ENCODE peak calls at places on chromosomes 7 and 10, in eight cellular contexts. A is glomerular endothelial cell, B is ovary, M is NCI-H2081, C is caudate nucleus, H is Right ventricle myocardium superior, R is Calu3, E is T-helper 9 cell. D is an unnamed sample.
A peak's percentile ranks its signal among the peaks of the same experiment; 100 is the strongest.

GRCh38 chr7:93430917-93431588 is 143.5 kb downstream of the CALCR start:
- DNase-seq in A (no peak), B (no peak), M (no peak), C (no peak), H (no peak), R (no peak), E (no peak), D (no peak)

GRCh38 chr10:77592946-77593636 is 44.5 kb downstream of the KCNMA1 start:
- DNase-seq in A (no peak), B (no peak), M (no peak), C (no peak), H (no peak), R (no peak), E (no peak), D (no peak)

GRCh38 chr10:119634219-119634544 is 17.0 kb upstream of the BAG3 start:
- DNase-seq in A (no peak), B (no peak), M (no peak), C (no peak), H (peak; percentile 52), R (no peak), E (no peak), D (no peak)

GRCh38 chr7:151139071-151139521 is 28.4 kb downstream of the GBX1 start:
- DNase-seq in A (no peak), B (no peak), M (no peak), C (no peak), H (peak; percentile 26), R (no peak), E (no peak), D (no peak)

GRCh38 chr7:42065942-42066341 is 171.1 kb downstream of the GLI3 start:
- DNase-seq in A (no peak), B (no peak), M (no peak), C (no peak), H (no peak), R (no peak), E (no peak), D (no peak)

GRCh38 chr10:110568055-110568735 is 700 bp downstream of the SMC3 start:
- DNase-seq in A (no peak), B (no peak), M (peak; percentile 36), C (no peak), H (peak; percentile 46), R (no peak), E (peak; percentile 42), D (peak; percentile 76)

GRCh38 chr10:43040482-43041256 is 36.2 kb upstream of the RET start:
- DNase-seq in A (no peak), B (no peak), M (no peak), C (no peak), H (no peak), R (no peak), E (no peak), D (no peak)

GRCh38 chr7:131111081-131111576 is 216.5 kb upstream of the MKLN1 start:
- DNase-seq in A (peak; percentile 90), B (no peak), M (peak; percentile 74), C (no peak), H (no peak), R (peak; percentile 27), E (no peak), D (no peak)

GRCh38 chr7:22979861-22980260 is 34.1 kb downstream of the HYCC1 start:
- DNase-seq in A (no peak), B (no peak), M (no peak), C (no peak), H (no peak), R (no peak), E (no peak), D (no peak)

GRCh38 chr10:112615269-112615668 is 168.3 kb downstream of the VTI1A start:
- DNase-seq in A (no peak), B (no peak), M (no peak), C (no peak), H (no peak), R (no peak), E (no peak), D (no peak)

GRCh38 chr7:120337308-120337907 is 64.4 kb downstream of the KCND2 start:
- DNase-seq in A (no peak), B (no peak), M (peak; percentile 21), C (no peak), H (no peak), R (peak; percentile 18), E (no peak), D (no peak)

GRCh38 chr7:35551682-35552081 is 143.3 kb downstream of the HERPUD2 start:
- DNase-seq in A (no peak), B (no peak), M (no peak), C (no peak), H (no peak), R (no peak), E (no peak), D (no peak)

GRCh38 chr10:116053910-116054309 is 219.1 kb downstream of the GFRA1 start:
- DNase-seq in A (no peak), B (no peak), M (no peak), C (no peak), H (no peak), R (no peak), E (no peak), D (no peak)

GRCh38 chr7:79282882-79283602 is 170.4 kb downstream of the MAGI2 start:
- DNase-seq in A (peak; percentile 77), B (no peak), M (no peak), C (no peak), H (no peak), R (no peak), E (no peak), D (no peak)

GRCh38 chr7:149287622-149288021 is 25.6 kb downstream of the ZNF783 start:
- DNase-seq in A (no peak), B (no peak), M (no peak), C (no peak), H (no peak), R (no peak), E (no peak), D (no peak)

GRCh38 chr7:29296421-29296820 is 101.8 kb downstream of the CHN2 start:
- DNase-seq in A (no peak), B (no peak), M (no peak), C (no peak), H (no peak), R (no peak), E (no peak), D (no peak)

GRCh38 chr7:57198801-57199200 is 66.6 kb upstream of the ZNF479 start:
- DNase-seq in A (no peak), B (no peak), M (no peak), C (no peak), H (no peak), R (no peak), E (no peak), D (no peak)

GRCh38 chr10:11934262-11934661 is 108.3 kb downstream of the UPF2 start:
- DNase-seq in A (no peak), B (no peak), M (no peak), C (no peak), H (no peak), R (no peak), E (no peak), D (no peak)

GRCh38 chr10:73865459-73866442 is 8.6 kb downstream of the CAMK2G start:
- DNase-seq in A (no peak), B (no peak), M (no peak), C (no peak), H (peak; percentile 75), R (no peak), E (peak; percentile 42), D (peak; percentile 89)

GRCh38 chr10:43001427-43001795 is 75.5 kb upstream of the RET start:
- DNase-seq in A (no peak), B (no peak), M (no peak), C (no peak), H (no peak), R (no peak), E (no peak), D (no peak)

GRCh38 chr7:103988468-103989199 is 824 bp downstream of the RELN start:
- DNase-seq in A (no peak), B (no peak), M (peak; percentile 27), C (no peak), H (no peak), R (no peak), E (no peak), D (no peak)

GRCh38 chr10:60703266-60704041 is 74.8 kb upstream of the CDK1 start:
- DNase-seq in A (no peak), B (no peak), M (no peak), C (no peak), H (no peak), R (no peak), E (no peak), D (no peak)

GRCh38 chr10:4197676-4198075 is 412.7 kb upstream of the KLF6 start:
- DNase-seq in A (no peak), B (no peak), M (no peak), C (no peak), H (no peak), R (no peak), E (no peak), D (no peak)

GRCh38 chr10:13346280-13346819 is 1.7 kb downstream of the SEPHS1 start:
- DNase-seq in A (no peak), B (peak; percentile 44), M (peak; percentile 17), C (no peak), H (no peak), R (no peak), E (no peak), D (no peak)

GRCh38 chr10:76086571-76087260 is 655.3 kb downstream of the LRMDA start:
- DNase-seq in A (no peak), B (peak; percentile 77), M (peak; percentile 61), C (no peak), H (no peak), R (peak; percentile 60), E (no peak), D (no peak)

GRCh38 chr7:137774793-137775201 is 72.0 kb downstream of the DGKI start:
- DNase-seq in A (no peak), B (no peak), M (no peak), C (no peak), H (no peak), R (no peak), E (no peak), D (no peak)

GRCh38 chr7:98399903-98400537 is 870 bp downstream of the BAIAP2L1 start:
- DNase-seq in A (no peak), B (no peak), M (no peak), C (no peak), H (no peak), R (no peak), E (no peak), D (no peak)

GRCh38 chr7:22569586-22570321 is 69.8 kb upstream of the STEAP1B start:
- DNase-seq in A (no peak), B (no peak), M (no peak), C (no peak), H (no peak), R (no peak), E (no peak), D (no peak)

GRCh38 chr7:115851291-115851690 is 179.3 kb downstream of the TFEC start:
- DNase-seq in A (peak; percentile 58), B (no peak), M (peak; percentile 80), C (no peak), H (no peak), R (peak; percentile 6), E (no peak), D (no peak)

GRCh38 chr7:128827248-128827958 is 2.8 kb upstream of the FLNC start:
- DNase-seq in A (no peak), B (peak; percentile 20), M (no peak), C (no peak), H (peak; percentile 77), R (no peak), E (no peak), D (peak; percentile 63)

GRCh38 chr7:95430864-95431263 is 4.0 kb downstream of the PON2 start:
- DNase-seq in A (no peak), B (no peak), M (no peak), C (no peak), H (no peak), R (peak; percentile 14), E (no peak), D (no peak)

D was measured in Right ventricle myocardium inferior.